ENCODE peak calls at places on chromosomes 11 and 22, in eight cellular contexts. G is effector memory CD4-positive, alpha-beta T cell; V is progenitor cell of endocrine pancreas; S is cardiac muscle cell; C is A549; H is WTC11; J is endothelial cell; Z is dorsolateral prefrontal cortex. Y is an unnamed sample.

GRCh38 chr22:17366830-17367229 is 2.4 kb upstream of the CECR2 start:
- DNase-seq in H (peak; percentile 78), S (peak; percentile 69), Z (peak; percentile 25), J (peak; percentile 70), V (peak; percentile 29), C (peak; percentile 33), G (no peak), Y (no peak)

GRCh38 chr22:48084041-48084748 is 1321.7 kb downstream of the TBC1D22A start:
- DNase-seq in J (no peak), Z (no peak), G (no peak), V (no peak), S (no peak), C (no peak), H (no peak), Y (no peak)

GRCh38 chr11:86551286-86551685 is 121.1 kb downstream of the ME3 start:
- DNase-seq in G (no peak), V (no peak), J (no peak), C (peak; percentile 64), H (no peak), S (no peak), Z (no peak), Y (no peak)

GRCh38 chr11:57424802-57425564 is 1.9 kb downstream of the SLC43A3 start:
- DNase-seq in C (no peak), V (no peak), Z (no peak), H (no peak), G (peak; percentile 84), S (no peak), J (no peak), Y (peak; percentile 92)

GRCh38 chr22:39185601-39186012 is 33.1 kb upstream of the CBX7 start:
- DNase-seq in H (no peak), Z (peak; percentile 54), J (no peak), S (no peak), G (no peak), C (no peak), V (no peak), Y (no peak)

GRCh38 chr22:26656896-26657851 is at the start of gene MIAT:
- DNase-seq in J (peak; percentile 39), H (peak; percentile 81), V (no peak), Z (peak; percentile 66), C (no peak), S (no peak), G (peak; percentile 55), Y (peak; percentile 57)

GRCh38 chr22:38453065-38453672 is 1.8 kb downstream of the KCNJ4 start:
- DNase-seq in H (no peak), Z (no peak), C (no peak), J (no peak), V (no peak), G (no peak), S (no peak), Y (no peak)

GRCh38 chr11:117201906-117202305 is 2.7 kb downstream of the TAGLN start:
- DNase-seq in J (no peak), Z (no peak), V (no peak), G (no peak), C (no peak), H (no peak), S (no peak), Y (no peak)

GRCh38 chr11:8066036-8066910 is 14.7 kb upstream of the TUB start:
- DNase-seq in S (no peak), V (no peak), Z (no peak), C (no peak), G (no peak), H (no peak), J (no peak), Y (no peak)

GRCh38 chr11:132866783-132867545 is 665.3 kb downstream of the OPCML start:
- DNase-seq in S (no peak), H (no peak), C (no peak), V (no peak), G (no peak), J (no peak), Z (no peak), Y (no peak)

GRCh38 chr11:2791139-2791520 is 91.3 kb upstream of the KCNQ1OT1 start:
- DNase-seq in H (peak; percentile 10), S (no peak), C (no peak), J (no peak), V (no peak), Z (peak; percentile 1), G (no peak), Y (no peak)

GRCh38 chr11:133164986-133165385 is 367.3 kb downstream of the OPCML start:
- DNase-seq in H (no peak), G (no peak), Z (peak; percentile 24), V (no peak), S (no peak), C (no peak), J (no peak), Y (no peak)

GRCh38 chr22:42282252-42282942 is 11.9 kb upstream of the TCF20 start:
- DNase-seq in Z (no peak), C (no peak), J (no peak), H (no peak), G (no peak), S (no peak), V (no peak), Y (no peak)

GRCh38 chr11:17633279-17633986 is 85.9 kb upstream of the MYOD1 start:
- DNase-seq in H (no peak), Z (no peak), G (no peak), J (no peak), V (no peak), S (no peak), C (no peak), Y (no peak)

GRCh38 chr11:86097965-86098364 is 29.1 kb upstream of the PICALM start:
- DNase-seq in C (no peak), Z (no peak), S (no peak), G (no peak), J (no peak), V (no peak), H (no peak), Y (no peak)

GRCh38 chr11:36216061-36216615 is 73.1 kb downstream of the COMMD9 start:
- DNase-seq in V (no peak), Z (no peak), J (no peak), H (no peak), G (no peak), C (no peak), S (no peak), Y (no peak)

Y was measured in T-helper 1 cell.